ENCODE peak calls at places on chromosomes 1 and 21, in six cellular contexts. D is prostate gland; C is cardiac muscle cell; Y is GM23338; R is substantia nigra; X is CD4-positive, alpha-beta memory T cell. I is an unnamed sample.

GRCh38 chr1:41537788-41538351 is 53.4 kb upstream of the EDN2 start:
- DNase-seq in D (no peak), C (peak; percentile 80), Y (no peak), R (no peak), X (no peak), I (no peak)

GRCh38 chr1:196977278-196977677 is at the start of gene CFHR5:
- DNase-seq in D (no peak), C (no peak), Y (no peak), R (no peak), X (no peak), I (peak; percentile 16)

GRCh38 chr1:20491866-20492265 is 5.9 kb upstream of the CAMK2N1 start:
- DNase-seq in D (no peak), C (no peak), Y (no peak), R (no peak), X (no peak), I (no peak)

GRCh38 chr1:1117469-1117831 is 1.6 kb upstream of the C1orf159 start:
- DNase-seq in D (no peak), C (no peak), Y (no peak), R (no peak), X (no peak), I (no peak)

GRCh38 chr1:81179239-81179638 is 621.5 kb upstream of the ADGRL2 start:
- DNase-seq in D (no peak), C (peak; percentile 78), Y (no peak), R (no peak), X (no peak), I (no peak)

GRCh38 chr21:26835027-26835713 is 10.0 kb downstream of the ADAMTS1 start:
- DNase-seq in D (no peak), C (peak; percentile 82), Y (no peak), R (no peak), X (no peak), I (no peak)

GRCh38 chr1:157959750-157960149 is 33.7 kb upstream of the KIRREL1 start:
- DNase-seq in D (no peak), C (no peak), Y (no peak), R (no peak), X (no peak), I (no peak)

GRCh38 chr1:14930224-14930965 is 223.2 kb upstream of the TMEM51 start:
- DNase-seq in D (no peak), C (no peak), Y (no peak), R (no peak), X (no peak), I (no peak)

GRCh38 chr1:113758631-113759340 is 500 bp downstream of the PHTF1 start:
- DNase-seq in D (peak; percentile 42), C (peak; percentile 57), Y (peak; percentile 88), R (peak; percentile 40), X (peak; percentile 65), I (peak; percentile 61)

GRCh38 chr1:180652791-180653190 is 21.0 kb downstream of the XPR1 start:
- DNase-seq in D (no peak), C (no peak), Y (no peak), R (no peak), X (no peak), I (no peak)

GRCh38 chr21:15667824-15668223 is 62.0 kb upstream of the USP25 start:
- DNase-seq in D (no peak), C (no peak), Y (no peak), R (no peak), X (no peak), I (no peak)

GRCh38 chr1:31749785-31750345 is 14.3 kb downstream of the ADGRB2 start:
- DNase-seq in D (no peak), C (no peak), Y (no peak), R (no peak), X (no peak), I (no peak)

GRCh38 chr1:29777522-29777921 is 541.2 kb downstream of the PTPRU start:
- DNase-seq in D (no peak), C (no peak), Y (no peak), R (no peak), X (no peak), I (no peak)

GRCh38 chr1:9316512-9316911 is 23.8 kb downstream of the SPSB1 start:
- DNase-seq in D (no peak), C (no peak), Y (no peak), R (no peak), X (no peak), I (no peak)
- H3K27ac ChIP-seq in D (no peak overlapping the region), C (no peak overlapping the region), Y (no peak overlapping the region), R (no peak overlapping the region), X (no peak overlapping the region), I (no peak overlapping the region)

DNA sequence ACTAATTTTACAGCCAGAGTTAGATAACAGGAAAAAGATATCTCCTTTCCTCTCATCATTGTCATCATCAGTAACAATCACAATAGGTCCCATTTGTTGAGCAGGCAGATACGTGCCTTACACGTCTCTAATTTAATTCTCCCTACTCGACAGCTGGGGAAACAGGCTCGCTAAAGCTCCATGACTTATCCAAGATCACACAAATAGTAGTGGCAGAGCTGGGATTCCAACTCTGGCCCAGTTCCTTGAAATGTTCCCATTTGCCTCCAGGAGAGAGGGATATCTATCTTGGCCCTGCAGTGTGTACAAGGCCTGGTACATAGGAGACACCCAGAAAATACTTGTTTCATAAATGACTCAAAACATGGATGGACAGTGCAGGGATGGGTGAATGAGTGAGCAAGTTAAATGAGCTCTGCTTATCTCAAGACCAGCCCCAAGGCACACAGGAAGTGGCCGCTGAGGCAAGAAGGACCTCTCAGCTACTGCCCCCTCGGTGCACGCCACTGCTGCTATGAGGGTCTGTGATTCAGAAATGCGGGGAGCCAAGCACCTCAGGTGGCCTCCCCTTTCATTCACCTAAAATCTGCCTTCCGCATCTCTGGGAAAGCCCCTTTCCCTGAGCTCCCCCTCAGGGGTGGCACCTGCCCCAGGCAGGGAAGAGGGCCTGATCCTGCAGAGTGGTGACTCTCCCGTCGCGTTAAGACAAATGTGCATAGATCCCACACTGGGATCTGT is 3.7 kb downstream of the KCNN3 start:
- DNase-seq in D (no peak), C (peak; percentile 38), Y (no peak), R (no peak), X (no peak), I (no peak)
- H3K27ac ChIP-seq in D (no peak overlapping the region), C (no peak overlapping the region), Y (no peak overlapping the region), R (no peak overlapping the region), X (no peak overlapping the region), I (no peak overlapping the region)

GRCh38 chr1:9842073-9842711 is 18.4 kb upstream of the CLSTN1 start:
- DNase-seq in D (no peak), C (peak; percentile 42), Y (no peak), R (no peak), X (no peak), I (peak; percentile 80)

GRCh38 chr1:9844106-9844505 is 20.3 kb upstream of the CLSTN1 start:
- DNase-seq in D (no peak), C (peak; percentile 45), Y (no peak), R (no peak), X (no peak), I (no peak)

GRCh38 chr1:9844746-9845145 is 21.0 kb upstream of the CLSTN1 start:
- DNase-seq in D (no peak), C (no peak), Y (no peak), R (no peak), X (no peak), I (no peak)

GRCh38 chr1:9842781-9843575 is 19.2 kb upstream of the CLSTN1 start:
- DNase-seq in D (peak; percentile 58), C (peak; percentile 55), Y (no peak), R (no peak), X (no peak), I (peak; percentile 73)

GRCh38 chr1:9843576-9843945 is 19.8 kb upstream of the CLSTN1 start:
- DNase-seq in D (peak; percentile 91), C (no peak), Y (no peak), R (no peak), X (no peak), I (no peak)
- H3K27ac ChIP-seq in D (peak overlapping the region; percentile 82), C (no peak overlapping the region), Y (no peak overlapping the region), R (peak overlapping the region; percentile 18), X (no peak overlapping the region), I (no peak overlapping the region)

GRCh38 chr1:44723064-44723463 is 7.9 kb downstream of the RNU5D-1 start:
- DNase-seq in D (no peak), C (no peak), Y (no peak), R (no peak), X (no peak), I (no peak)

GRCh38 chr1:44719318-44719717 is 11.7 kb downstream of the RNU5D-1 start:
- DNase-seq in D (no peak), C (no peak), Y (no peak), R (no peak), X (no peak), I (no peak)

GRCh38 chr1:44717653-44718052 is 13.3 kb downstream of the RNU5D-1 start:
- DNase-seq in D (no peak), C (no peak), Y (no peak), R (no peak), X (no peak), I (no peak)

GRCh38 chr1:44721521-44722361 is 9.2 kb downstream of the RNU5D-1 start:
- DNase-seq in D (no peak), C (peak; percentile 96), Y (peak; percentile 82), R (no peak), X (peak; percentile 79), I (peak; percentile 98)

DNA sequence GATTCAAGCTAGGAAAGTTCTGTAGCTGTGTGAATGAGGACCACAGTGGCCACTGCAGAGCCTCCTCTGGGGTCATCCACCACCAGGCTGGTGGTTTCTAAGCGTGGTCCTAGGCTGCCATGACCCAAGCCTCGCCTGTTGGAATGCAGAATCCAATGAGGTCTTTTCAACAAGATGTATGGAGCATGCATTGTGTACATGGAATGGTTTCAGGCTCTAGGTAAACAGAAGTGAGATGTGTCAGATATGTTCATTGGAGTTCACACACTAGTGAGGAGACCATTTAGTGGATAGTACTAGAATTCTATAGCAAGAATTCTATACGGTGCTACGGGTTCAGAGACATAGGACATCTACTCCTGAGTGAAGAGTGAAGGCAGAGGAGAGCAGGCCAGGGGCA is 10.7 kb downstream of the RNU5D-1 start:
- DNase-seq in D (no peak), C (no peak), Y (no peak), R (no peak), X (no peak), I (peak; percentile 42)
- H3K27ac ChIP-seq in D (no peak overlapping the region), C (no peak overlapping the region), Y (no peak overlapping the region), R (no peak overlapping the region), X (no peak overlapping the region), I (no peak overlapping the region)

DNA sequence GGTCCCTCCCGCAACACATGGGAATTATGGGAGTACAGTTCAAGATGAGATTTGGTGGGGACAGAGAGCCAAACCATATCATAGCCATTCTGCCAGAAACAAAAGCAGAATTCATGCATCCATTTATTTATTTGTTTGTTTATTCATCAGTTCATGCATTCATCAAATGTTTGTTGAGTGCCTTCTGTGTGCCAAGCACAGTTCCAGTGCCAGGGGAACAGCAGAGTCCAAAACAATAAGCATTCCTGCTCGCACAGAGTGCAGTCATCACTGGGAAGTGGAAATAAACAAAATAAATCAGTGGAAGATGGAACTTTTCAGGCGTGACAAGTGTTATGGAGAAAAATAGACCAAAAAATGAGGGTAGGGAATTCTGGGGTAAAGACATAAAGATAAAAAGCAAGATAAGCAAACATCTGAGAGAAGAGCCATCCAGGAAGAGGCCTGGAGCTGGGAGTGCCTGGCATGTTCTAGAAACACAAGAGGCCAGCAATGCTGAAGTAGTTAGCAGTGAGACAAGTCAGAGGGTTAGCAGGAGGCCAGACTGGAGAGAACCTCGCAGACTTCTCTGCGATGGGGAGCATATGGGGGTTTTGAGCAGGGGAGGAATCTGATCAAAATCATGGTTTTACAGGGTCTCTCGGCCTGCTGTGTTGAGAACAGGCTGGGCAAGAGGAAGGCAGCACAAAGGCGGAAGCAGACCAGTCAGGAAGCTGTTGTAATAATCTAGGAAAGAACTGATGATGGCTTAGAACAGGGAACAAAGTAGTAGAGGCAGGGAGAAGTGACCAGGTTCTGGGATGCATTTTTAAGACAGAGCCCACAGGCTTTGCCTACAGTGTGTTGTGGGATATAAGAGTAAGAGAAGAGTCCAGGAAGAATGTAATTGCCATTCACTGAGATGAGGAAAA is 113.2 kb downstream of the GLUL start:
- DNase-seq in D (no peak), C (no peak), Y (no peak), R (no peak), X (no peak), I (no peak)
- H3K27ac ChIP-seq in D (peak overlapping the region; percentile 34), C (no peak overlapping the region), Y (no peak overlapping the region), R (peak overlapping the region; percentile 94), X (no peak overlapping the region), I (no peak overlapping the region)